ENCODE peak calls at places on chromosomes 4 and X, in nine cellular contexts. P is psoas muscle; Y is SHP77 treated with DMSO at 0.1 percent for 48 hours; B is HT1080; D is hepatocyte; X is lower lobe of right lung; R is GM12865; T is stimulated activated naive B cell treated with anti-CD40 and anti-IgM and Interleukin-4, amounts not matched to agents 10 μg/mL and 1 μg/mL and 100 μg/mL, for 72 hours; K is activated T-cell treated with anti-CD3 and anti-CD28 coated beads for 1 hour. S is an unnamed sample.

GRCh38 chr4:143294310-143294709 is 42.4 kb upstream of the GAB1 start:
- DNase-seq in Y (no peak), D (peak; percentile 49), P (peak; percentile 83), X (peak; percentile 58), T (no peak), R (no peak), B (no peak), K (no peak), S (peak; percentile 82)

GRCh38 chr4:153593166-153593565 is 90.9 kb upstream of the TLR2 start:
- DNase-seq in K (no peak), D (no peak), Y (no peak), B (no peak), R (no peak), P (no peak), T (no peak), X (no peak), S (no peak)

GRCh38 chr4:7872264-7872771 is 67.3 kb downstream of the AFAP1 start:
- DNase-seq in T (no peak), X (no peak), D (peak; percentile 19), R (no peak), Y (peak; percentile 68), K (no peak), B (peak; percentile 18), P (peak; percentile 89), S (no peak)

GRCh38 chrX:123084797-123085196 is 99.3 kb upstream of the GRIA3 start:
- DNase-seq in P (no peak), X (no peak), K (no peak), T (no peak), D (no peak), Y (no peak), B (peak; percentile 20), R (no peak), S (no peak)

GRCh38 chrX:155108427-155108826 is 37.1 kb downstream of the BRCC3 start:
- DNase-seq in P (no peak), R (no peak), T (no peak), B (no peak), D (no peak), K (no peak), Y (no peak), X (no peak), S (no peak)

GRCh38 chr4:1172971-1173757 is 781 bp upstream of the SPON2 start:
- DNase-seq in T (no peak), B (no peak), X (no peak), Y (no peak), D (peak; percentile 79), K (no peak), R (no peak), P (peak; percentile 73), S (no peak)

GRCh38 chr4:17174751-17175150 is 276.3 kb upstream of the LDB2 start:
- DNase-seq in P (no peak), K (no peak), Y (no peak), D (no peak), B (no peak), X (no peak), R (no peak), T (no peak), S (no peak)

GRCh38 chr4:150212927-150213326 is 134.7 kb downstream of the DCLK2 start:
- DNase-seq in Y (no peak), P (no peak), K (no peak), X (no peak), T (no peak), B (no peak), D (no peak), R (peak; percentile 28), S (no peak)